ENCODE peak calls at places on chromosomes 13 and 19, in four cellular contexts. B is bronchial epithelial cell; U is psoas muscle; I is CD8-positive, alpha-beta T cell. S is an unnamed sample.
A peak's percentile ranks its signal among the peaks of the same experiment; 100 is the strongest.

GRCh38 chr13:29101404-29101803 is 281.3 kb downstream of the MTUS2 start:
- DNase-seq in B (no peak), U (no peak), I (no peak), S (no peak)

GRCh38 chr13:111422352-111422751 is 101.9 kb downstream of the TEX29 start:
- DNase-seq in B (no peak), U (no peak), I (no peak), S (no peak)

GRCh38 chr13:102073251-102073650 is 328.6 kb downstream of the FGF14 start:
- DNase-seq in B (no peak), U (no peak), I (no peak), S (no peak)

GRCh38 chr19:15248648-15249559 is 16.7 kb upstream of the EPHX3 start:
- DNase-seq in B (peak; percentile 74), U (peak; percentile 89), I (no peak), S (no peak)

GRCh38 chr19:3161453-3161852 is 17.1 kb upstream of the S1PR4 start:
- DNase-seq in B (peak; percentile 59), U (no peak), I (no peak), S (no peak)

GRCh38 chr19:44623626-44624025 is 10.3 kb downstream of the IGSF23 start:
- DNase-seq in B (no peak), U (no peak), I (no peak), S (no peak)

GRCh38 chr19:17718467-17718987 is 753 bp upstream of the MAP1S start:
- DNase-seq in B (peak; percentile 48), U (no peak), I (no peak), S (no peak)

GRCh38 chr19:6273701-6274601 is 5.8 kb downstream of the MLLT1 start:
- DNase-seq in B (peak; percentile 77), U (peak; percentile 90), I (no peak), S (no peak)

GRCh38 chr19:45097776-45098520 is 5.0 kb downstream of the PPP1R37 start:
- DNase-seq in B (peak; percentile 83), U (peak; percentile 81), I (no peak), S (no peak)

GRCh38 chr19:11064831-11065303 is 24.4 kb upstream of the LDLR start:
- DNase-seq in B (no peak), U (peak; percentile 28), I (no peak), S (no peak)

GRCh38 chr19:55681131-55682087 is 6.4 kb downstream of the EPN1 start:
- DNase-seq in B (no peak), U (no peak), I (no peak), S (no peak)

GRCh38 chr13:96032717-96033116 is 20.5 kb downstream of the UGGT2 start:
- DNase-seq in B (no peak), U (no peak), I (no peak), S (no peak)

GRCh38 chr19:34555447-34555846 is 73.9 kb downstream of the WTIP start:
- DNase-seq in B (peak; percentile 12), U (no peak), I (no peak), S (no peak)

GRCh38 chr19:3899531-3900294 is 19.2 kb downstream of the ATCAY start:
- DNase-seq in B (no peak), U (no peak), I (no peak), S (no peak)

GRCh38 chr13:24053505-24054251 is 106.8 kb upstream of the SPATA13 start:
- DNase-seq in B (peak; percentile 65), U (no peak), I (peak; percentile 39), S (peak; percentile 11)

GRCh38 chr19:17073869-17074627 is 1.2 kb downstream of the HAUS8 start:
- DNase-seq in B (no peak), U (no peak), I (no peak), S (no peak)

GRCh38 chr19:45636275-45636674 is 2.9 kb downstream of the EML2 start:
- DNase-seq in B (no peak), U (no peak), I (no peak), S (no peak)

GRCh38 chr19:48400018-48400742 is 6.7 kb downstream of the GRIN2D start:
- DNase-seq in B (peak; percentile 53), U (peak; percentile 52), I (no peak), S (no peak)

GRCh38 chr13:97474581-97474980 is 40.6 kb downstream of the RAP2A start:
- DNase-seq in B (no peak), U (no peak), I (no peak), S (no peak)

GRCh38 chr19:41904118-41904870 is 21.3 kb downstream of the ARHGEF1 start:
- DNase-seq in B (peak; percentile 63), U (no peak), I (no peak), S (no peak)

GRCh38 chr13:97108535-97108910 is 113.6 kb upstream of the MBNL2 start:
- DNase-seq in B (no peak), U (no peak), I (no peak), S (no peak)

GRCh38 chr19:14363203-14364097 is 17.8 kb upstream of the ADGRE5 start:
- DNase-seq in B (no peak), U (peak; percentile 78), I (no peak), S (no peak)

GRCh38 chr19:45100202-45100600 is 7.2 kb downstream of the PPP1R37 start:
- DNase-seq in B (no peak), U (no peak), I (no peak), S (no peak)

GRCh38 chr13:98320561-98321105 is 143.6 kb upstream of the RNF113B start:
- DNase-seq in B (no peak), U (no peak), I (no peak), S (no peak)

GRCh38 chr19:57615346-57615745 is 1.3 kb downstream of the ZNF134 start:
- DNase-seq in B (no peak), U (no peak), I (no peak), S (no peak)

GRCh38 chr13:113737803-113738202 is 21.2 kb upstream of the TMEM255B start:
- DNase-seq in B (no peak), U (no peak), I (no peak), S (no peak)

GRCh38 chr13:113734826-113735125 is 24.2 kb upstream of the TMEM255B start:
- DNase-seq in B (no peak), U (no peak), I (no peak), S (no peak)

GRCh38 chr13:113735194-113735593 is 23.8 kb upstream of the TMEM255B start:
- DNase-seq in B (no peak), U (no peak), I (no peak), S (no peak)

GRCh38 chr13:113735750-113736149 is 23.3 kb upstream of the TMEM255B start:
- DNase-seq in B (no peak), U (no peak), I (no peak), S (no peak)

GRCh38 chr13:113736258-113736731 is 22.7 kb upstream of the TMEM255B start:
- DNase-seq in B (no peak), U (no peak), I (no peak), S (no peak)
- H3K4me3 ChIP-seq in B (no peak overlapping the region), U (no peak overlapping the region), I (no peak overlapping the region), S (no peak overlapping the region)

GRCh38 chr19:29418106-29418684 is 107.6 kb upstream of the VSTM2B start:
- DNase-seq in B (no peak), U (no peak), I (no peak), S (no peak)
- H3K4me3 ChIP-seq in B (no peak overlapping the region), U (no peak overlapping the region), I (no peak overlapping the region), S (no peak overlapping the region)

GRCh38 chr13:46516624-46517318 is 36.2 kb upstream of the LRCH1 start:
- DNase-seq in B (no peak), U (no peak), I (no peak), S (no peak)
- H3K4me3 ChIP-seq in B (no peak overlapping the region), U (no peak overlapping the region), I (no peak overlapping the region), S (no peak overlapping the region)

GRCh38 chr13:39960206-39960605 is 304.7 kb downstream of the COG6 start:
- DNase-seq in B (no peak), U (no peak), I (no peak), S (no peak)

GRCh38 chr13:39956036-39956435 is 300.6 kb downstream of the COG6 start:
- DNase-seq in B (no peak), U (no peak), I (no peak), S (no peak)

GRCh38 chr13:39961036-39961435 is 305.6 kb downstream of the COG6 start:
- DNase-seq in B (no peak), U (no peak), I (no peak), S (no peak)

GRCh38 chr13:39957868-39958676 is 302.6 kb downstream of the COG6 start:
- DNase-seq in B (no peak), U (no peak), I (no peak), S (no peak)

DNA sequence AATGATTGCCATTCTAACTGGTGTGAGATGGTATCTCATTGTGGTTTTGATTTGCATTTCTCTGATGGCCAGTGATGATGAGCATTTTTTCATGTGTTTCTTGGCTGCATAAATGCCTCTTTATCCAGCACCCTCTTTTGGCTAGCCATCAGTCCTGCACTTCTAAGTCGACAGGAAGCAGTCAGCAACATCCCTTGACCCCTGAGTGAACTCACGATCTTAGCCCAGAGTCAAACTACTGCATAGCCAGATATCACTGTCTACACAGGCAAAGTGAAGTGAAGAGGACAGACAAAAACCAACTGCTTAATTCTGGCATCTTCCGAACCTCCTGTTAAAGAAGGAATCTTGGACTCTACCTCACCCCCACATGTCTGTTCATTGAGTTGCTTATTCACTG is 304.0 kb downstream of the COG6 start:
- DNase-seq in B (no peak), U (no peak), I (no peak), S (no peak)
- H3K4me3 ChIP-seq in B (no peak overlapping the region), U (no peak overlapping the region), I (no peak overlapping the region), S (no peak overlapping the region)

GRCh38 chr13:36131931-36132297 is 732 bp upstream of the DCLK1 start:
- DNase-seq in B (no peak), U (peak; percentile 74), I (no peak), S (no peak)

GRCh38 chr13:36131215-36131930 is at the start of gene DCLK1:
- DNase-seq in B (no peak), U (peak; percentile 76), I (no peak), S (no peak)

GRCh38 chr13:36129539-36129938 is 1.6 kb downstream of the DCLK1 start:
- DNase-seq in B (no peak), U (no peak), I (no peak), S (no peak)

GRCh38 chr13:36130168-36130541 is 1.0 kb downstream of the DCLK1 start:
- DNase-seq in B (no peak), U (no peak), I (no peak), S (no peak)

GRCh38 chr13:36130542-36131214 is 504 bp downstream of the DCLK1 start:
- DNase-seq in B (no peak), U (peak; percentile 39), I (no peak), S (no peak)
- H3K4me3 ChIP-seq in B (peak overlapping the region; percentile 16), U (peak overlapping the region; percentile 60), I (no peak overlapping the region), S (no peak overlapping the region)

GRCh38 chr19:53055117-53055516 is 10.6 kb downstream of the ERVV-2 start:
- DNase-seq in B (peak; percentile 13), U (no peak), I (no peak), S (no peak)

GRCh38 chr19:53057904-53058579 is 13.5 kb downstream of the ERVV-2 start:
- DNase-seq in B (no peak), U (no peak), I (no peak), S (no peak)
- H3K4me3 ChIP-seq in B (peak overlapping the region; percentile 8), U (no peak overlapping the region), I (no peak overlapping the region), S (no peak overlapping the region)